ENCODE peak calls at places on chromosomes 7 and 10, in seven cellular contexts. K, P, E, H, N, Z and U are unnamed samples.

GRCh38 chr10:77320852-77321496 is 316.6 kb downstream of the KCNMA1 start:
- DNase-seq in K (no peak), P (peak; percentile 99), E (no peak), H (no peak), N (peak; percentile 90), Z (no peak), U (peak; percentile 79)

GRCh38 chr7:149729983-149730801 is 43.2 kb downstream of the ZNF467 start:
- DNase-seq in K (peak; percentile 55), P (no peak), E (no peak), H (no peak), N (no peak), Z (no peak), U (no peak)

GRCh38 chr7:90994601-90995000 is 269.6 kb upstream of the FZD1 start:
- DNase-seq in K (no peak), P (no peak), E (no peak), H (no peak), N (no peak), Z (no peak), U (no peak)

GRCh38 chr10:101444058-101444457 is 90.1 kb downstream of the BTRC start:
- DNase-seq in K (no peak), P (peak; percentile 17), E (no peak), H (peak; percentile 12), N (peak; percentile 9), Z (no peak), U (no peak)

GRCh38 chr7:154302380-154302779 is 250.2 kb downstream of the DPP6 start:
- DNase-seq in K (no peak), P (no peak), E (no peak), H (no peak), N (no peak), Z (no peak), U (no peak)

GRCh38 chr10:28328346-28328745 is 25.5 kb upstream of the MPP7 start:
- DNase-seq in K (no peak), P (peak; percentile 42), E (no peak), H (no peak), N (no peak), Z (no peak), U (no peak)

GRCh38 chr7:90777075-90777864 is 181.1 kb downstream of the CDK14 start:
- DNase-seq in K (no peak), P (no peak), E (no peak), H (peak; percentile 13), N (no peak), Z (no peak), U (no peak)

GRCh38 chr10:68154211-68154497 is 44.9 kb downstream of the MYPN start:
- DNase-seq in K (no peak), P (peak; percentile 85), E (peak; percentile 0), H (no peak), N (peak; percentile 33), Z (no peak), U (no peak)

GRCh38 chr10:5537684-5538083 is 12.9 kb downstream of the CALML3 start:
- DNase-seq in K (peak; percentile 3), P (no peak), E (no peak), H (no peak), N (no peak), Z (no peak), U (no peak)

GRCh38 chr7:81029523-81029922 is 110.7 kb upstream of the SEMA3C start:
- DNase-seq in K (no peak), P (no peak), E (peak; percentile 41), H (no peak), N (no peak), Z (no peak), U (no peak)